ENCODE peak calls at places on chromosomes 1 and 21, in four cellular contexts. O is K562, E is sigmoid colon, N is stomach. I is an unnamed sample. For H3K4me1, the result is how much of the 10 kb centered on the place peaks cover.

GRCh38 chr1:42081475-42081874 is 71.7 kb upstream of the GUCA2B start:
- DNase-seq in O (no peak), E (no peak), N (peak), I (no peak)

GRCh38 chr1:243946946-243947345 is 96.9 kb upstream of the AKT3 start:
- DNase-seq in O (peak), E (no peak), N (no peak), I (no peak)

GRCh38 chr1:172352435-172352834 is 68.0 kb upstream of the C1orf105 start:
- DNase-seq in O (no peak), E (no peak), N (no peak), I (no peak)

GRCh38 chr1:64006276-64007051 is 197.0 kb upstream of the UBE2U start:
- DNase-seq in O (peak), E (no peak), N (peak), I (no peak)

GRCh38 chr1:89041055-89041707 is 18.5 kb upstream of the GBP3 start:
- DNase-seq in O (no peak), E (no peak), N (no peak), I (no peak)

GRCh38 chr1:158246650-158247049 is 7.6 kb upstream of the CD1A start:
- DNase-seq in O (no peak), E (no peak), N (no peak), I (no peak)

GRCh38 chr1:21896026-21896425 is 41.1 kb downstream of the HSPG2 start:
- DNase-seq in O (no peak), E (no peak), N (no peak), I (no peak)

GRCh38 chr1:197180252-197180878 is 33.9 kb upstream of the ASPM start:
- DNase-seq in O (peak), E (no peak), N (no peak), I (no peak)

GRCh38 chr1:247113094-247113497 is 8.9 kb upstream of the ZNF669 start:
- DNase-seq in O (no peak), E (no peak), N (peak), I (peak)

GRCh38 chr1:39776400-39776713 is 5.2 kb upstream of the OXCT2 start:
- DNase-seq in O (no peak), E (no peak), N (no peak), I (no peak)

GRCh38 chr1:153968000-153968363 is 280 bp downstream of the CREB3L4 start:
- DNase-seq in O (no peak), E (no peak), N (peak), I (no peak)

GRCh38 chr21:30981403-30981802 is 56.9 kb downstream of the KRTAP19-8 start:
- DNase-seq in O (no peak), E (no peak), N (no peak), I (no peak)

GRCh38 chr1:219660666-219661463 is 48.0 kb upstream of the ZC3H11B start:
- DNase-seq in O (peak), E (peak), N (peak), I (peak)

GRCh38 chr1:231211005-231211857 is 29.8 kb upstream of the GNPAT start:
- DNase-seq in O (peak), E (peak), N (peak), I (peak)

GRCh38 chr1:58883037-58883887 is 99.4 kb upstream of the JUN start:
- DNase-seq in O (peak), E (peak), N (peak), I (no peak)

GRCh38 chr1:17265162-17265561 is 16.3 kb downstream of the PADI3 start:
- DNase-seq in O (no peak), E (no peak), N (no peak), I (no peak)

GRCh38 chr1:150365945-150366344 is 2.0 kb downstream of the RPRD2 start:
- DNase-seq in O (no peak), E (no peak), N (no peak), I (no peak)

GRCh38 chr1:11855430-11855829 is 3.3 kb downstream of the NPPB start:
- DNase-seq in O (no peak), E (no peak), N (no peak), I (no peak)

GRCh38 chr1:9900142-9901043 is 9.7 kb downstream of the CTNNBIP1 start:
- DNase-seq in O (no peak), E (no peak), N (peak), I (no peak)

GRCh38 chr21:14957836-14958235 is 107.0 kb downstream of the NRIP1 start:
- DNase-seq in O (no peak), E (no peak), N (no peak), I (no peak)

GRCh38 chr21:36796070-36796469 is 97.2 kb downstream of the SIM2 start:
- DNase-seq in O (no peak), E (no peak), N (no peak), I (no peak)

DNA sequence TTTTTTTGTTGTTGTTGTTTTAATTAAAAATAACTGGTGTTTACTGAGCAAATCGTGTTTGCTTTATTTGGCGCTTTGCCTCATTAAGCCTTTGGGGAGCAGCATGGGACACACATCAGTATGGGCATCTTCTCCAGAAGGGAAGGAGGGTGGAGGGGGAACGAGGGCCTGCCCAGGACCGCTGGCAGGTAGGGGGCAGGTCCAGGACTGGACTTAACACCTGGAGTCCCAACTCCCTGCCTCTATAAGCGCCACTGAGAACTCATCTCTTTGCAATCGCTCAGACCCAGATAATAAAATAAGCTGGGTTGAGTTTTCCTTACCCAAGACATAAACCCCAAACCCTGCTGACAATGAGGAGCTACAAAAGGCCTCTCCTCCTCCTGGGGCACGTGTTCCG is 15.1 kb downstream of the ABCG1 start:
- DNase-seq in O (no peak), E (no peak), N (no peak), I (no peak)
- H3K4me1 ChIP-seq in O (under half), E (half or more), N (half or more), I (half or more)

GRCh38 chr1:156500578-156500846 is at the start of gene MEF2D:
- DNase-seq in O (no peak), E (no peak), N (no peak), I (no peak)
- TF ChIP-seq EP300 in O (no peak), E (no peak), N (no peak), I (no peak)

GRCh38 chr21:27740084-27740483 is 773.2 kb upstream of the ADAMTS5 start:
- DNase-seq in O (no peak), E (no peak), N (no peak), I (no peak)
- TF ChIP-seq POLR2AphosphoS5 in O (no peak), E (no peak), N (peak), I (no peak)

GRCh38 chr21:44428281-44428942 is 26.9 kb upstream of the LRRC3 start:
- DNase-seq in O (peak), E (peak), N (peak), I (no peak)
- H3K4me1 ChIP-seq in O (under half), E (under half), N (under half), I (under half)

GRCh38 chr1:1305300-1306069 is 2.2 kb downstream of the ACAP3 start:
- DNase-seq in O (peak), E (peak), N (peak), I (peak)

GRCh38 chr1:1302951-1303509 is 4.7 kb downstream of the ACAP3 start:
- DNase-seq in O (no peak), E (no peak), N (no peak), I (no peak)

GRCh38 chr1:1306070-1306660 is 1.6 kb downstream of the ACAP3 start:
- DNase-seq in O (no peak), E (no peak), N (no peak), I (no peak)

GRCh38 chr1:1303736-1304135 is 4.0 kb downstream of the ACAP3 start:
- DNase-seq in O (no peak), E (no peak), N (no peak), I (peak)

GRCh38 chr1:1304331-1305299 is 3.1 kb downstream of the ACAP3 start:
- DNase-seq in O (peak), E (peak), N (peak), I (peak)
- TF ChIP-seq EP300 in O (no peak), E (peak), N (no peak), I (no peak)

DNA sequence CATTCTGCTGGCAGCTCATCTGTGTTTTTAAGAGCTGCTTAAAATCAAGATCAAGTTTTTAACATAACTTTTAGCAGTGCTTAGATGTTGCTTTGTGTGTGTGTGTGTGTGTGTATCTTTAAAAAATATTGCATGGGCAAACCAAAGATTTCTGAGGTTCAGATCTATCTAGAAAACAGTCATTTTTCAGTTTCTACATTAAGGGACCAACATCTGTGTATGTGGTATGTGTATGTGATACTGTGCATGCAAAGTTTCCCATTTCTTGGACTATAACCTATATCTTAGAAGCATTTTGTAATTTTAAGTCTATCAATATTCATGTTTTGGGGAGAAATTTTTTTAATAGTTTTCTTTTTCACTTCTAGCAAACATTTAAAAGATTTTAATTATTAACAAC is 31.9 kb downstream of the CHRM3 start:
- DNase-seq in O (no peak), E (no peak), N (no peak), I (no peak)
- TF ChIP-seq POLR2AphosphoS5 in O (no peak), E (no peak), N (no peak), I (no peak)